ENCODE peak calls at places on chromosomes 6 and 20, in nine cellular contexts. Z is AG04450; S is NCI-H1105 treated with DMSO at 0.1 percent for 48 hours; F is HL-60; O is neural progenitor cell; U is stimulated activated CD4-positive, alpha-beta T cell treated with anti-CD3 and anti-CD28 coated beads, Interleukin-12 subunit alpha, Interleukin-12 subunit beta, amount 100 ng/mL, for 4 hours; K is caudate nucleus; Q is MM.1S; V is effector CD4-positive, alpha-beta T cell. B is an unnamed sample.

GRCh38 chr6:63502165-63502564 is 70.1 kb upstream of the LOC128125822 start:
- DNase-seq in Z (no peak), S (no peak), F (no peak), O (no peak), U (no peak), K (no peak), Q (no peak), V (no peak), B (no peak)

GRCh38 chr6:99822741-99823512 is 171.1 kb downstream of the MCHR2 start:
- DNase-seq in Z (peak), S (peak), F (no peak), O (peak), U (no peak), K (no peak), Q (peak), V (no peak), B (no peak)

GRCh38 chr20:6877633-6878032 is 110.1 kb downstream of the BMP2 start:
- DNase-seq in Z (no peak), S (no peak), F (no peak), O (no peak), U (no peak), K (no peak), Q (no peak), V (no peak), B (no peak)

GRCh38 chr6:108083349-108083748 is 8.8 kb upstream of the OSTM1 start:
- DNase-seq in Z (no peak), S (no peak), F (no peak), O (no peak), U (no peak), K (no peak), Q (no peak), V (no peak), B (no peak)

GRCh38 chr20:13865825-13866351 is 81.1 kb downstream of the NDUFAF5 start:
- DNase-seq in Z (no peak), S (peak), F (peak), O (no peak), U (no peak), K (no peak), Q (no peak), V (no peak), B (no peak)

GRCh38 chr6:162913206-162913605 is 185.4 kb downstream of the PACRG start:
- DNase-seq in Z (no peak), S (no peak), F (no peak), O (no peak), U (no peak), K (no peak), Q (no peak), V (no peak), B (no peak)

GRCh38 chr6:149933036-149933435 is 8.8 kb upstream of the ULBP2 start:
- DNase-seq in Z (no peak), S (no peak), F (no peak), O (no peak), U (no peak), K (no peak), Q (no peak), V (no peak), B (no peak)

GRCh38 chr6:5899216-5900045 is 107.3 kb downstream of the NRN1 start:
- DNase-seq in Z (no peak), S (no peak), F (no peak), O (no peak), U (no peak), K (no peak), Q (peak), V (no peak), B (no peak)

GRCh38 chr20:23129256-23129655 is 43.1 kb upstream of the CD93 start:
- DNase-seq in Z (no peak), S (no peak), F (no peak), O (no peak), U (no peak), K (no peak), Q (no peak), V (no peak), B (no peak)

GRCh38 chr20:22374066-22374465 is 210.3 kb downstream of the FOXA2 start:
- DNase-seq in Z (no peak), S (peak), F (no peak), O (no peak), U (no peak), K (no peak), Q (no peak), V (no peak), B (no peak)

GRCh38 chr20:50281831-50282591 is 91.4 kb downstream of the CEBPB start:
- DNase-seq in Z (no peak), S (no peak), F (no peak), O (peak), U (no peak), K (no peak), Q (peak), V (no peak), B (no peak)

GRCh38 chr6:42424906-42425474 is 26.7 kb downstream of the TRERF1 start:
- DNase-seq in Z (no peak), S (no peak), F (no peak), O (no peak), U (no peak), K (no peak), Q (no peak), V (no peak), B (no peak)

GRCh38 chr6:1255646-1256365 is 56.1 kb upstream of the FOXQ1 start:
- DNase-seq in Z (peak), S (no peak), F (no peak), O (no peak), U (no peak), K (no peak), Q (no peak), V (no peak), B (no peak)

GRCh38 chr20:49508435-49509199 is 26.1 kb upstream of the KCNB1 start:
- DNase-seq in Z (no peak), S (peak), F (no peak), O (peak), U (no peak), K (no peak), Q (peak), V (no peak), B (no peak)

GRCh38 chr20:14860410-14860814 is 523.0 kb upstream of the FLRT3 start:
- DNase-seq in Z (no peak), S (peak), F (no peak), O (peak), U (no peak), K (peak), Q (no peak), V (no peak), B (no peak)

GRCh38 chr6:22717906-22718305 is 148.5 kb downstream of the HDGFL1 start:
- DNase-seq in Z (no peak), S (peak), F (no peak), O (no peak), U (no peak), K (no peak), Q (no peak), V (no peak), B (no peak)

GRCh38 chr6:151630991-151631655 is 137.3 kb downstream of the CCDC170 start:
- DNase-seq in Z (no peak), S (no peak), F (no peak), O (no peak), U (no peak), K (no peak), Q (no peak), V (no peak), B (no peak)

GRCh38 chr6:30067460-30068139 is 602 bp downstream of the PPP1R11 start:
- DNase-seq in Z (no peak), S (peak), F (no peak), O (peak), U (no peak), K (no peak), Q (no peak), V (no peak), B (no peak)

GRCh38 chr20:35511814-35512420 is 17.5 kb downstream of the C20orf173 start:
- DNase-seq in Z (no peak), S (peak), F (no peak), O (peak), U (no peak), K (no peak), Q (no peak), V (no peak), B (no peak)

GRCh38 chr6:144343736-144344428 is 58.7 kb downstream of the UTRN start:
- DNase-seq in Z (no peak), S (no peak), F (no peak), O (no peak), U (no peak), K (no peak), Q (peak), V (peak), B (no peak)

GRCh38 chr6:157563611-157564284 is 182.8 kb downstream of the ZDHHC14 start:
- DNase-seq in Z (no peak), S (no peak), F (no peak), O (no peak), U (no peak), K (no peak), Q (peak), V (no peak), B (peak)

GRCh38 chr20:49445176-49445575 is 37.3 kb downstream of the KCNB1 start:
- DNase-seq in Z (no peak), S (no peak), F (no peak), O (no peak), U (no peak), K (no peak), Q (no peak), V (no peak), B (no peak)

GRCh38 chr6:83071023-83071422 is 3.6 kb downstream of the DOP1A start:
- DNase-seq in Z (no peak), S (no peak), F (no peak), O (no peak), U (no peak), K (no peak), Q (peak), V (no peak), B (peak)

GRCh38 chr6:111263837-111264236 is 176.5 kb downstream of the SLC16A10 start:
- DNase-seq in Z (no peak), S (no peak), F (no peak), O (no peak), U (no peak), K (no peak), Q (no peak), V (no peak), B (no peak)

GRCh38 chr6:16481680-16482079 is 243.3 kb downstream of the GMPR start:
- DNase-seq in Z (no peak), S (no peak), F (no peak), O (no peak), U (peak), K (no peak), Q (no peak), V (peak), B (no peak)

GRCh38 chr6:99613398-99613704 is 6.7 kb downstream of the PRDM13 start:
- DNase-seq in Z (no peak), S (no peak), F (no peak), O (peak), U (no peak), K (no peak), Q (peak), V (no peak), B (no peak)

GRCh38 chr20:13995086-13995665 is at the start of gene MACROD2:
- DNase-seq in Z (no peak), S (peak), F (peak), O (peak), U (peak), K (peak), Q (no peak), V (no peak), B (peak)

GRCh38 chr6:143739341-143739851 is 61.6 kb downstream of the PHACTR2 start:
- DNase-seq in Z (no peak), S (no peak), F (no peak), O (no peak), U (no peak), K (no peak), Q (no peak), V (no peak), B (no peak)

GRCh38 chr20:42961771-42962170 is 227.9 kb downstream of the PTPRT start:
- DNase-seq in Z (no peak), S (no peak), F (no peak), O (no peak), U (no peak), K (no peak), Q (no peak), V (no peak), B (no peak)

GRCh38 chr20:38979842-38980241 is 17.7 kb downstream of the DHX35 start:
- DNase-seq in Z (no peak), S (no peak), F (no peak), O (no peak), U (no peak), K (no peak), Q (no peak), V (no peak), B (no peak)

GRCh38 chr20:49700411-49701185 is 13.1 kb downstream of the B4GALT5 start:
- DNase-seq in Z (no peak), S (no peak), F (peak), O (no peak), U (no peak), K (no peak), Q (no peak), V (no peak), B (no peak)